ENCODE peak calls at places on chromosome 2, in seven cellular contexts. One of them, this sample, is unnamed. For H3K4me1, the result is how much of the 10 kb centered on the place peaks cover.

GRCh38 chr2:48450936-48451602 is 78.9 kb upstream of the STON1 start:
- DNase-seq in uterus: no peak
- DNase-seq in transverse colon: no peak
- DNase-seq in body of pancreas: no peak
- DNase-seq in A549: no peak
- DNase-seq in esophagus muscularis mucosa: no peak
- DNase-seq in IMR-90: no peak
- DNase-seq in this sample: no peak

GRCh38 chr2:98026927-98027522 is 31.3 kb upstream of the TMEM131 start:
- DNase-seq in uterus: no peak
- DNase-seq in transverse colon: no peak
- DNase-seq in body of pancreas: peak
- DNase-seq in A549: no peak
- DNase-seq in esophagus muscularis mucosa: no peak
- DNase-seq in IMR-90: no peak
- DNase-seq in this sample: no peak

GRCh38 chr2:210546424-210547223 is 9.8 kb upstream of the CPS1 start:
- DNase-seq in uterus: no peak
- DNase-seq in transverse colon: peak
- DNase-seq in body of pancreas: no peak
- DNase-seq in A549: no peak
- DNase-seq in esophagus muscularis mucosa: no peak
- DNase-seq in IMR-90: no peak
- DNase-seq in this sample: no peak

GRCh38 chr2:36562245-36562644 is 35.7 kb downstream of the FEZ2 start:
- DNase-seq in uterus: no peak
- DNase-seq in transverse colon: no peak
- DNase-seq in body of pancreas: no peak
- DNase-seq in A549: peak
- DNase-seq in esophagus muscularis mucosa: no peak
- DNase-seq in IMR-90: peak
- DNase-seq in this sample: no peak

GRCh38 chr2:230564805-230565779 is 147.6 kb upstream of the CAB39 start:
- DNase-seq in uterus: no peak
- DNase-seq in transverse colon: no peak
- DNase-seq in body of pancreas: no peak
- DNase-seq in A549: no peak
- DNase-seq in esophagus muscularis mucosa: no peak
- DNase-seq in IMR-90: peak
- DNase-seq in this sample: no peak

GRCh38 chr2:56034258-56034657 is 110.7 kb upstream of the EFEMP1 start:
- DNase-seq in uterus: no peak
- DNase-seq in transverse colon: no peak
- DNase-seq in body of pancreas: no peak
- DNase-seq in A549: no peak
- DNase-seq in esophagus muscularis mucosa: no peak
- DNase-seq in IMR-90: no peak
- DNase-seq in this sample: no peak

GRCh38 chr2:119252186-119253113 is 28.8 kb downstream of the STEAP3 start:
- DNase-seq in uterus: no peak
- DNase-seq in transverse colon: no peak
- DNase-seq in body of pancreas: no peak
- DNase-seq in A549: peak
- DNase-seq in esophagus muscularis mucosa: no peak
- DNase-seq in IMR-90: peak
- DNase-seq in this sample: no peak

GRCh38 chr2:62016957-62017356 is 111.5 kb downstream of the COMMD1 start:
- DNase-seq in uterus: no peak
- DNase-seq in transverse colon: no peak
- DNase-seq in body of pancreas: no peak
- DNase-seq in A549: no peak
- DNase-seq in esophagus muscularis mucosa: no peak
- DNase-seq in IMR-90: no peak
- DNase-seq in this sample: no peak

GRCh38 chr2:66888791-66889631 is 454.1 kb downstream of the MEIS1 start:
- DNase-seq in uterus: peak
- DNase-seq in transverse colon: peak
- DNase-seq in body of pancreas: peak
- DNase-seq in A549: peak
- DNase-seq in esophagus muscularis mucosa: peak
- DNase-seq in IMR-90: peak
- DNase-seq in this sample: no peak

GRCh38 chr2:181407171-181407570 is 50.0 kb upstream of the ITGA4 start:
- DNase-seq in uterus: no peak
- DNase-seq in transverse colon: no peak
- DNase-seq in body of pancreas: peak
- DNase-seq in A549: no peak
- DNase-seq in esophagus muscularis mucosa: no peak
- DNase-seq in IMR-90: no peak
- DNase-seq in this sample: no peak

DNA sequence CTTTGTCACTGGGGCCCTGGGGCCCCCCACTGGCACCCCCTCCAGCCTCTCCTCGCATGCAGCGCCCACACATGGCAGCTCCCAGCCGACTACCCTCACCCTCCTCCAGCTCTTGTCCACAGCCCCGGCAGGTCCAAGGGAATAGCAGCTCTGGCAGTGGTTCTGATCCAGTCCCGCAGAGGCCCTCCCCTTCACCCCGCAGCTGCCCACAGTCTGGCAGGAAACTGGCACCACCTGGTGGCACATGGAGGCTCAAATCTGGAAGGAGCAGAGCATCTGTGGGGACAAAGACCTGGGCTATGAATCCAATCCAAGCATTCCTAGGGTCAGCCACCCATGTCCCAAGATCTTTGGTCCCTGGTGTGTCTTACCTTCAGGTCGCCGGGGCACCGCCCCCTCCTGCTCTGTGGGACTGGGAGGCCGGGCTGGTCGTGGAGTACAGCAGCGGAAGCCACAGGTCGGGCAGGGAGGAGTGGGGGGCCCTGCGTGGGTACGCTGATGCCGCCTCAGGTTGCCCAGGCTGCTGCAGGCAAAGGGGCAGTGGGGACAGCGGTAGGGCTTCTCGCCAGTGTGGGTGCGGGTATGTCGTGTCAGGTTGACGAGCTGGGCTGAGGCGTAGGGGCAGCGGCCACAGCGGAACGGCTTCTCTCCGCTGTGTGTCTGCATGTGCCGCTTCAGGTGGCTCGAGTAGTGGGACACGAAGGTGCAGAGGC is 2.3 kb downstream of the ZNF513 start:
- DNase-seq in uterus: no peak
- DNase-seq in transverse colon: no peak
- DNase-seq in body of pancreas: no peak
- DNase-seq in A549: peak
- DNase-seq in esophagus muscularis mucosa: no peak
- DNase-seq in IMR-90: no peak
- DNase-seq in this sample: peak
- TF ChIP-seq POLR2A in uterus: no peak
- TF ChIP-seq POLR2A in transverse colon: no peak
- TF ChIP-seq POLR2A in body of pancreas: no peak
- TF ChIP-seq POLR2A in A549: no peak
- TF ChIP-seq POLR2A in esophagus muscularis mucosa: no peak
- TF ChIP-seq POLR2A in IMR-90: no peak
- TF ChIP-seq POLR2A in this sample: no peak

DNA sequence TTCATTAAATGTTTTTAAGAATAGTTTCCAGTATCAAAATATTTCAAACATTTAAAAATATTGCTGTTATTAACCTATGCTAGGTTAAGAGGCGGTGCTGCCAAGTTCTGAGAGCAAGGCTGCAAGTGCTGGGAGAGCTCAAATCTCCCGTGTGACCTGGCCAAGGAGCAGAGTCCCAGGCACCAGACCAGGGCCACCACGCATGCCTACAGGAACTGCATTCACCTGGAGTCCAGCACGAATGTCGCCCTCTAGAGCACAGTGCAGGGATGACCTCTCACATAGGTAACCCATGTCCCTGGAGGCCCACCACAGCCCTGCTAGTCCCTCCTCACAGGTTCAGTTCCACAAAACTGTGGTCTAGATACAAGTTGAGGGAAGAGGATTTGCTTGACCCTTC is 120.4 kb upstream of the POU3F3 start:
- DNase-seq in uterus: no peak
- DNase-seq in transverse colon: peak
- DNase-seq in body of pancreas: peak
- DNase-seq in A549: peak
- DNase-seq in esophagus muscularis mucosa: peak
- DNase-seq in IMR-90: no peak
- DNase-seq in this sample: no peak
- TF ChIP-seq CTCF in uterus: no peak
- TF ChIP-seq CTCF in transverse colon: no peak
- TF ChIP-seq CTCF in body of pancreas: no peak
- TF ChIP-seq CTCF in A549: no peak
- TF ChIP-seq CTCF in esophagus muscularis mucosa: no peak
- TF ChIP-seq CTCF in IMR-90: no peak
- TF ChIP-seq CTCF in this sample: peak

GRCh38 chr2:74029719-74030397 is 45.1 kb downstream of the TET3 start:
- DNase-seq in uterus: no peak
- DNase-seq in transverse colon: no peak
- DNase-seq in body of pancreas: no peak
- DNase-seq in A549: no peak
- DNase-seq in esophagus muscularis mucosa: no peak
- DNase-seq in IMR-90: no peak
- DNase-seq in this sample: no peak
- H3K4me1 ChIP-seq in uterus: under half
- H3K4me1 ChIP-seq in transverse colon: under half
- H3K4me1 ChIP-seq in body of pancreas: under half
- H3K4me1 ChIP-seq in A549: under half
- H3K4me1 ChIP-seq in esophagus muscularis mucosa: under half
- H3K4me1 ChIP-seq in IMR-90: under half
- H3K4me1 ChIP-seq in this sample: half or more

DNA sequence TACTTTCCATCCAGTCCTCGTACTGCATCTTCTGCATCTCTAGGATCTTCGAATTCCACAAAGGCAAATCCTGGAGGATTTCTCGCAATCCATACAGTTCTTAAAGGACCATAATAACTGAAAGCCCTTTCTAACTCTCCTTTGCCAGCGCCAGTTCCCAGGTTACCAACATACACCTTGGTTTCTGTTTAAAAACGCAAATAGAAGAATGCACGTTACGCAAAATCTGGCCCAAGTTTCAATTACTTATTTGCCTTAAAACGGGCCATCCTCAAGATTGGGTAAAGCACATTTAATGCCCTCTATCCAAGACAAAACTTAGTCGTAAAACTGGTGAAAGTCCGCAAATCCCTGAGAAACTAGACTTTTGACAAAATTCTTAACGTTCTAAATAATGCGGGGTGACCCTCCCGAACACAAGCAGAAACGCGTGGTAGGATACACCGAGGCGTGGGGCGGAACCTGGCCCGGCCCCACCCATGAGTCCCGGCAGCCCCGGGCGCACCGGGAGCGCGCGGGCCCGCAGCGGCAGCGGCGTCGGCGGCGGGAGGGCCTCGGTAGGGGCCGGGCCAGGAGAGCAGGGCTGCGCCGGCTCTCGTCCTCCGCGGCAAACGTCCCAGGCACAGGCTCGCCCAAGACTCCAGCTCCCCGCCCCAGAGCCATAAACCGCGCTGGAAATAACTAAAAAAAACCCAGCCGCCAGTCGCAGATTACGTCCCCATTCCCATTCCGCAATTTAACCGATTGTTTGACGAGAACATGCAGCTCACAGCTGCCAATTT is 959 bp downstream of the SRSF7 start:
- DNase-seq in uterus: peak
- DNase-seq in transverse colon: peak
- DNase-seq in body of pancreas: peak
- DNase-seq in A549: peak
- DNase-seq in esophagus muscularis mucosa: no peak
- DNase-seq in IMR-90: peak
- DNase-seq in this sample: peak
- TF ChIP-seq POLR2A in uterus: peak
- TF ChIP-seq POLR2A in transverse colon: no peak
- TF ChIP-seq POLR2A in body of pancreas: no peak
- TF ChIP-seq POLR2A in A549: peak
- TF ChIP-seq POLR2A in esophagus muscularis mucosa: peak
- TF ChIP-seq POLR2A in IMR-90: no peak
- TF ChIP-seq POLR2A in this sample: peak

GRCh38 chr2:11836647-11837219 is 90.3 kb downstream of the LPIN1 start:
- DNase-seq in uterus: no peak
- DNase-seq in transverse colon: no peak
- DNase-seq in body of pancreas: no peak
- DNase-seq in A549: no peak
- DNase-seq in esophagus muscularis mucosa: no peak
- DNase-seq in IMR-90: no peak
- DNase-seq in this sample: no peak
- TF ChIP-seq CTCF in uterus: no peak
- TF ChIP-seq CTCF in transverse colon: no peak
- TF ChIP-seq CTCF in body of pancreas: no peak
- TF ChIP-seq CTCF in A549: no peak
- TF ChIP-seq CTCF in esophagus muscularis mucosa: no peak
- TF ChIP-seq CTCF in IMR-90: no peak
- TF ChIP-seq CTCF in this sample: no peak

DNA sequence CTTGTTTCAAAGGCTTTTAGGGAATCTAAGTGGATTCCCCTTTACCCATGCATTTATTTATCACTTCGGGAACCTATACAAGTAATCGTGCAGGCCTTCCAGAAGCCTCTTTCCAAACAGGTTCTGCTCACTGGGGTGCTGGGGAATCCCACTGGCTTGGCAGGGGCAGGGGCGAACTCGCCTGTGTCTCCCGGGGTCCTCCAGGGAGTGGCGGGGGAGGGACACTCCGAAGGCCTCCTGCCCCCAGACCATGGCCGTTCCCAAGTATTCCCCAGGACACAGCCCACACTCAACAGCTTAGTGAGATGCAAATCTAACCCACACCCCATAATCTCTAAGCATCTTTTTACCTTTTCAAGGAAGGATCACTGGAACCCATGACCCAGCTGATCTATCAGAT is 6.5 kb downstream of the DNMT3A start:
- DNase-seq in uterus: no peak
- DNase-seq in transverse colon: no peak
- DNase-seq in body of pancreas: no peak
- DNase-seq in A549: no peak
- DNase-seq in esophagus muscularis mucosa: no peak
- DNase-seq in IMR-90: no peak
- DNase-seq in this sample: peak
- H3K4me1 ChIP-seq in uterus: under half
- H3K4me1 ChIP-seq in transverse colon: under half
- H3K4me1 ChIP-seq in body of pancreas: under half
- H3K4me1 ChIP-seq in A549: under half
- H3K4me1 ChIP-seq in esophagus muscularis mucosa: half or more
- H3K4me1 ChIP-seq in IMR-90: under half
- H3K4me1 ChIP-seq in this sample: half or more